ENCODE peak calls at places on chromosomes 6 and 20, in nine cellular contexts. Y is ACHN; V is glomerular endothelial cell; S is fibroblast of lung; D is stimulated activated CD4-positive, alpha-beta T cell treated with anti-CD3 and anti-CD28 coated beads, Interleukin-2, amount 100 ng/mL, for 48 hours; H is MV-4-11; B is astrocyte of the spinal cord; G is T-helper 22 cell; P is amygdala. Z is an unnamed sample.

GRCh38 chr6:90397929-90398674 is 101.5 kb upstream of the BACH2 start:
- DNase-seq in Y (no peak), V (peak), S (peak), D (peak), H (no peak), B (no peak), G (peak), P (no peak), Z (no peak)

GRCh38 chr20:33070413-33071053 is 8.9 kb upstream of the BPIFB4 start:
- DNase-seq in Y (no peak), V (no peak), S (no peak), D (no peak), H (no peak), B (no peak), G (no peak), P (no peak), Z (no peak)

GRCh38 chr6:53411451-53411850 is 62.7 kb upstream of the ELOVL5 start:
- DNase-seq in Y (no peak), V (no peak), S (peak), D (no peak), H (no peak), B (no peak), G (no peak), P (no peak), Z (no peak)

GRCh38 chr6:33880746-33881145 is 76.9 kb upstream of the MLN start:
- DNase-seq in Y (no peak), V (no peak), S (no peak), D (no peak), H (no peak), B (no peak), G (no peak), P (no peak), Z (no peak)

GRCh38 chr6:141107562-141108160 is 1025.1 kb upstream of the GJE1 start:
- DNase-seq in Y (no peak), V (no peak), S (peak), D (no peak), H (peak), B (peak), G (no peak), P (no peak), Z (no peak)

GRCh38 chr6:111834356-111834755 is 38.9 kb downstream of the FYN start:
- DNase-seq in Y (no peak), V (no peak), S (no peak), D (no peak), H (no peak), B (no peak), G (no peak), P (no peak), Z (no peak)

GRCh38 chr6:111990214-111990613 is 63.7 kb upstream of the CCN6 start:
- DNase-seq in Y (no peak), V (no peak), S (no peak), D (no peak), H (no peak), B (no peak), G (no peak), P (no peak), Z (no peak)

GRCh38 chr6:167559675-167560479 is 235.0 kb downstream of the TTLL2 start:
- DNase-seq in Y (no peak), V (no peak), S (no peak), D (no peak), H (no peak), B (no peak), G (no peak), P (no peak), Z (no peak)

GRCh38 chr6:46273911-46274310 is 103.1 kb upstream of the ENPP5 start:
- DNase-seq in Y (no peak), V (no peak), S (no peak), D (no peak), H (no peak), B (no peak), G (no peak), P (no peak), Z (no peak)

GRCh38 chr6:145070791-145071190 is 664.5 kb downstream of the EPM2A start:
- DNase-seq in Y (no peak), V (no peak), S (peak), D (no peak), H (no peak), B (peak), G (no peak), P (no peak), Z (no peak)

GRCh38 chr20:38338849-38339520 is 7.3 kb upstream of the LBP start:
- DNase-seq in Y (peak), V (no peak), S (no peak), D (no peak), H (no peak), B (no peak), G (no peak), P (no peak), Z (no peak)

GRCh38 chr20:21251278-21251677 is 51.9 kb upstream of the XRN2 start:
- DNase-seq in Y (no peak), V (no peak), S (peak), D (peak), H (no peak), B (peak), G (no peak), P (no peak), Z (no peak)

GRCh38 chr6:16184129-16184528 is 54.3 kb upstream of the GMPR start:
- DNase-seq in Y (peak), V (no peak), S (no peak), D (no peak), H (peak), B (no peak), G (no peak), P (no peak), Z (no peak)

GRCh38 chr6:11329841-11330765 is 97.6 kb upstream of the NEDD9 start:
- DNase-seq in Y (no peak), V (no peak), S (no peak), D (no peak), H (peak), B (no peak), G (no peak), P (no peak), Z (no peak)

GRCh38 chr6:67881706-67882065 is 753.4 kb upstream of the ADGRB3 start:
- DNase-seq in Y (no peak), V (no peak), S (no peak), D (no peak), H (no peak), B (no peak), G (no peak), P (no peak), Z (no peak)

GRCh38 chr6:75023634-75024033 is 182.2 kb downstream of the COL12A1 start:
- DNase-seq in Y (no peak), V (no peak), S (peak), D (no peak), H (no peak), B (no peak), G (no peak), P (no peak), Z (no peak)

GRCh38 chr6:12538881-12539357 is 177.6 kb upstream of the PHACTR1 start:
- DNase-seq in Y (no peak), V (no peak), S (peak), D (no peak), H (no peak), B (peak), G (no peak), P (no peak), Z (no peak)

GRCh38 chr6:33954453-33954852 is 150.7 kb upstream of the MLN start:
- DNase-seq in Y (no peak), V (no peak), S (no peak), D (no peak), H (no peak), B (no peak), G (no peak), P (no peak), Z (no peak)

GRCh38 chr20:37442986-37443385 is 78.1 kb upstream of the NNAT start:
- DNase-seq in Y (no peak), V (no peak), S (no peak), D (no peak), H (no peak), B (no peak), G (no peak), P (no peak), Z (no peak)

GRCh38 chr6:122352958-122353357 is 46.5 kb upstream of the HSF2 start:
- DNase-seq in Y (no peak), V (no peak), S (no peak), D (no peak), H (no peak), B (no peak), G (no peak), P (no peak), Z (no peak)